ENCODE peak calls at places on chromosomes 4 and X, in four cellular contexts. One of them, this sample, is unnamed.

GRCh38 chr4:125985856-125986255 is 671.1 kb downstream of the FAT4 start:
- DNase-seq in K562: no peak
- DNase-seq in GM12878: peak; percentile 23
- DNase-seq in H1: peak; percentile 88
- DNase-seq in this sample: no peak

GRCh38 chrX:6095469-6095868 is 133.2 kb downstream of the NLGN4X start:
- DNase-seq in K562: no peak
- DNase-seq in H1: no peak
- DNase-seq in GM12878: no peak
- DNase-seq in this sample: no peak

GRCh38 chr4:78022517-78022916 is 34.6 kb upstream of the FRAS1 start:
- DNase-seq in K562: no peak
- DNase-seq in GM12878: no peak
- DNase-seq in H1: no peak
- DNase-seq in this sample: no peak

GRCh38 chrX:49919617-49920016 is 2.8 kb upstream of the CLCN5 start:
- DNase-seq in H1: no peak
- DNase-seq in K562: peak; percentile 57
- DNase-seq in GM12878: no peak
- DNase-seq in this sample: no peak

GRCh38 chr4:123616970-123617392 is 220.4 kb downstream of the SPRY1 start:
- DNase-seq in GM12878: no peak
- DNase-seq in K562: no peak
- DNase-seq in H1: no peak
- DNase-seq in this sample: no peak

GRCh38 chrX:84144281-84144680 is 43.7 kb downstream of the RPS6KA6 start:
- DNase-seq in GM12878: no peak
- DNase-seq in H1: no peak
- DNase-seq in K562: no peak
- DNase-seq in this sample: no peak

GRCh38 chrX:123753656-123754350 is 21.0 kb upstream of the THOC2 start:
- DNase-seq in K562: no peak
- DNase-seq in H1: no peak
- DNase-seq in GM12878: no peak
- DNase-seq in this sample: no peak

GRCh38 chr4:30912098-30912719 is 192.0 kb downstream of the PCDH7 start:
- DNase-seq in H1: no peak
- DNase-seq in GM12878: no peak
- DNase-seq in K562: no peak
- DNase-seq in this sample: no peak

GRCh38 chrX:108022491-108023089 is 22.3 kb upstream of the VSIG1 start:
- DNase-seq in H1: no peak
- DNase-seq in K562: no peak
- DNase-seq in GM12878: no peak
- DNase-seq in this sample: no peak

GRCh38 chrX:148530464-148531077 is 30.2 kb downstream of the AFF2 start:
- DNase-seq in K562: peak; percentile 5
- DNase-seq in GM12878: no peak
- DNase-seq in H1: no peak
- DNase-seq in this sample: no peak

GRCh38 chr4:165398570-165398969 is 19.8 kb downstream of the CPE start:
- DNase-seq in GM12878: no peak
- DNase-seq in K562: peak; percentile 20
- DNase-seq in H1: no peak
- DNase-seq in this sample: peak; percentile 50

GRCh38 chrX:1455948-1456280 is 3.2 kb upstream of the ASMTL start:
- DNase-seq in H1: no peak
- DNase-seq in GM12878: no peak
- DNase-seq in K562: no peak
- DNase-seq in this sample: no peak

GRCh38 chrX:19860571-19860970 is 26.8 kb downstream of the SH3KBP1 start:
- DNase-seq in GM12878: no peak
- DNase-seq in H1: no peak
- DNase-seq in K562: no peak
- DNase-seq in this sample: no peak

GRCh38 chr4:68864438-68865177 is 48.8 kb downstream of the UGT2B10 start:
- DNase-seq in GM12878: no peak
- DNase-seq in H1: no peak
- DNase-seq in K562: peak; percentile 51
- DNase-seq in this sample: no peak

GRCh38 chr4:8766610-8767009 is 105.0 kb downstream of the HMX1 start:
- DNase-seq in H1: no peak
- DNase-seq in GM12878: no peak
- DNase-seq in K562: no peak
- DNase-seq in this sample: no peak

GRCh38 chr4:73446336-73446938 is 10.4 kb downstream of the AFP start:
- DNase-seq in H1: no peak
- DNase-seq in GM12878: no peak
- DNase-seq in K562: peak; percentile 41
- DNase-seq in this sample: peak; percentile 48

GRCh38 chr4:168411318-168412150 is 68.8 kb downstream of the DDX60L start:
- DNase-seq in H1: no peak
- DNase-seq in GM12878: no peak
- DNase-seq in K562: no peak
- DNase-seq in this sample: no peak

GRCh38 chrX:126165721-126166401 is at the start of gene DCAF12L2:
- DNase-seq in K562: no peak
- DNase-seq in H1: no peak
- DNase-seq in GM12878: no peak
- DNase-seq in this sample: no peak

GRCh38 chr4:10182446-10183424 is 66.1 kb upstream of the WDR1 start:
- DNase-seq in H1: no peak
- DNase-seq in GM12878: no peak
- DNase-seq in K562: no peak
- DNase-seq in this sample: no peak

GRCh38 chr4:10183462-10183861 is 66.9 kb upstream of the WDR1 start:
- DNase-seq in K562: no peak
- DNase-seq in H1: no peak
- DNase-seq in GM12878: no peak
- DNase-seq in this sample: no peak

GRCh38 chr4:10185518-10186227 is 69.1 kb upstream of the WDR1 start:
- DNase-seq in K562: peak; percentile 86
- DNase-seq in GM12878: no peak
- DNase-seq in H1: no peak
- DNase-seq in this sample: no peak

GRCh38 chr4:10184501-10184938 is 67.9 kb upstream of the WDR1 start:
- DNase-seq in H1: no peak
- DNase-seq in K562: no peak
- DNase-seq in GM12878: no peak
- DNase-seq in this sample: no peak

DNA sequence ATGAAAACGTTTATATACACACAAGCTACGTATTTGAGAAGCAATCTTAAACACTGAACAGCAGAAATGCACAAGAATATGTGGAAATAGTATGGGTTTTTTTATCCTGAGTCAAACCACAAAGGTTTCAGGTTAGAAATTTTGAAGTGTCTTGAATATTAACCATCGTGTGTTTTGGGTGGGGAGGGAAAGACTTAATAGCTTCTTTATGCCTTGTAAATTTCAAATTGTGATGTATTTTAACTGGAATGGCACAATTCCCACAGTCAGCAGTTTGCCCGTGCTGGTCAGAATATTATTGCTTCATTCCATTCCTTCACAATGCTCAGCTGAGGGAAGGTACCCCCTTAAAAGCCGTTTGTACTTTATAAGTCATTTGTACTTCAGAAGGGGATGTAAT is 67.5 kb upstream of the WDR1 start:
- DNase-seq in GM12878: no peak
- DNase-seq in K562: no peak
- DNase-seq in H1: no peak
- DNase-seq in this sample: no peak
- TF ChIP-seq EGR1 in GM12878: no peak
- TF ChIP-seq EGR1 in K562: no peak
- TF ChIP-seq EGR1 in H1: no peak
- TF ChIP-seq EGR1 in this sample: no peak

GRCh38 chrX:154717824-154718223 is 33.1 kb downstream of the GAB3 start:
- DNase-seq in GM12878: no peak
- DNase-seq in K562: peak; percentile 51
- DNase-seq in H1: no peak
- DNase-seq in this sample: no peak
- TF ChIP-seq EGR1 in GM12878: no peak
- TF ChIP-seq EGR1 in K562: no peak
- TF ChIP-seq EGR1 in H1: no peak
- TF ChIP-seq EGR1 in this sample: no peak

GRCh38 chr4:94420356-94420755 is 31.4 kb upstream of the PDLIM5 start:
- DNase-seq in K562: no peak
- DNase-seq in GM12878: no peak
- DNase-seq in H1: no peak
- DNase-seq in this sample: no peak

GRCh38 chr4:94416335-94416734 is 35.4 kb upstream of the PDLIM5 start:
- DNase-seq in GM12878: no peak
- DNase-seq in H1: no peak
- DNase-seq in K562: no peak
- DNase-seq in this sample: no peak

GRCh38 chr4:94419549-94419948 is 32.2 kb upstream of the PDLIM5 start:
- DNase-seq in GM12878: no peak
- DNase-seq in K562: no peak
- DNase-seq in H1: no peak
- DNase-seq in this sample: no peak

GRCh38 chr4:94416981-94417380 is 34.8 kb upstream of the PDLIM5 start:
- DNase-seq in K562: no peak
- DNase-seq in H1: no peak
- DNase-seq in GM12878: no peak
- DNase-seq in this sample: no peak

DNA sequence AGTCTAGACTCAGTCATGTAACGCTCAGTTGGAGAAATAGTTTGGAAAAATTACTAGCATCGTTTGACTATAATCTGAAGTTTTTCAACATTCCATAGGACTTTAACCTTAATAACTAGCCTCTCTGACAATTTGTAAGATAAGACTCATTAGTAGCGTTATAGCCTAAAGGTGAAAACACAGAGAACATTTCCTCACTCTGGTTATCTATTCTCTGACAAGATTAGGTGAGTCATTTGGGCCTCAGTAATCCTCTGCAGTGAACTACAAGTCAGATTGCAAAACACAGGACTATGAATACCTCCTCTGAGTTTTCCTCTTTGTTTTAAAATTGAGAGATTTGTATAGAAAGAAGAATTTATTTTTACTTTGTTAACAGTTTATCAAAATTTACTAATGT is 31.8 kb upstream of the PDLIM5 start:
- DNase-seq in H1: no peak
- DNase-seq in K562: no peak
- DNase-seq in GM12878: no peak
- DNase-seq in this sample: no peak
- TF ChIP-seq EGR1 in H1: no peak
- TF ChIP-seq EGR1 in K562: no peak
- TF ChIP-seq EGR1 in GM12878: no peak
- TF ChIP-seq EGR1 in this sample: no peak

GRCh38 chr4:151806511-151806927 is 45.7 kb upstream of the GATB start:
- DNase-seq in K562: no peak
- DNase-seq in GM12878: no peak
- DNase-seq in H1: no peak
- DNase-seq in this sample: no peak

GRCh38 chr4:151807220-151807619 is 46.4 kb upstream of the GATB start:
- DNase-seq in GM12878: no peak
- DNase-seq in H1: no peak
- DNase-seq in K562: no peak
- DNase-seq in this sample: no peak

GRCh38 chr4:151810476-151810875 is 49.7 kb upstream of the GATB start:
- DNase-seq in GM12878: no peak
- DNase-seq in K562: no peak
- DNase-seq in H1: no peak
- DNase-seq in this sample: no peak

GRCh38 chr4:151809716-151810115 is 48.9 kb upstream of the GATB start:
- DNase-seq in K562: no peak
- DNase-seq in H1: no peak
- DNase-seq in GM12878: no peak
- DNase-seq in this sample: no peak

GRCh38 chr4:151808120-151808529 is 47.3 kb upstream of the GATB start:
- DNase-seq in H1: no peak
- DNase-seq in GM12878: no peak
- DNase-seq in K562: no peak
- DNase-seq in this sample: peak; percentile 12
- TF ChIP-seq EGR1 in H1: no peak
- TF ChIP-seq EGR1 in GM12878: no peak
- TF ChIP-seq EGR1 in K562: no peak
- TF ChIP-seq EGR1 in this sample: no peak

DNA sequence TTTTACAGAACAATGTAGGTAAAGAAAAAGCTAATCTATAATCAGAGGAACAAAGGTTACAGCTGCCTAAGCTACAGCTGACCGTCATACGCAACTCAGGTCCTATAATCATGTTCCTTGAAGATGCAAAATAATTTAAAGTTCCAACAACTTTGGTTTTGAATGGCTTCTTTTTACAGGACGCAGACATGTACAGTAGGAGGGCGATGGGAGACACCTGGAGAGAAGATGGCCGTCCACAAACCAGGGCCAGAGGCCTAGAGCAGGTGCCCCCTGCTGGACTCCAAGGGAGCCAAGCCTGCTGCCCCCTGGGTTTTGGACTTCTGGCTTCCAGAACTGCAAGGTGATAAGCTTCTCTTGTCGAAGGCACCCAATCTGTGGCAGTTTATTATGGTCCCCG is 10.6 kb downstream of the HGFAC start:
- DNase-seq in K562: peak; percentile 71
- DNase-seq in H1: no peak
- DNase-seq in GM12878: no peak
- DNase-seq in this sample: peak; percentile 41
- TF ChIP-seq EGR1 in K562: no peak
- TF ChIP-seq EGR1 in H1: no peak
- TF ChIP-seq EGR1 in GM12878: no peak
- TF ChIP-seq EGR1 in this sample: no peak

GRCh38 chrX:4841216-4841745 is 1127.8 kb upstream of the PRKX start:
- DNase-seq in H1: no peak
- DNase-seq in GM12878: no peak
- DNase-seq in K562: no peak
- DNase-seq in this sample: no peak

GRCh38 chrX:4850312-4850711 is 1136.9 kb upstream of the PRKX start:
- DNase-seq in K562: no peak
- DNase-seq in GM12878: no peak
- DNase-seq in H1: no peak
- DNase-seq in this sample: no peak

DNA sequence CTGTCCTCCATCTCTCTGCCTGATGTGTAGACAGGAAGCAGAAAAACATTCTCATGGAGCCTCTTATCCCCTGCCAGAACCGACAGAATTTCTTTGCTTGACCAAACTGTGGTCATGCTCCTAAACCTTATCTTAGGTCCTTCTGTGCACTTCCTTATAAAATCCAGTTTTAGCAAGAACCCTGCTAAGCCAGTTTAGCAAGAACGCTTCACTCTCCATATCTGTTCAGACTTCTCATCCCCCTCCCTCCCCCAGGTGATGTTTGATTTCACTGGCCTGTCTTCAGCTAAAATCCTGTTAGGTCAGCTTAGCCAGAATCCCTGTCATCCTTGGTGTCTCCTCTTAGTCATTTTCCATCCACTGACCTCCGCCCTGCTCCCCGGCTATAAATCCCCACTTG is 1130.9 kb upstream of the PRKX start:
- DNase-seq in K562: no peak
- DNase-seq in GM12878: no peak
- DNase-seq in H1: no peak
- DNase-seq in this sample: no peak
- TF ChIP-seq EGR1 in K562: no peak
- TF ChIP-seq EGR1 in GM12878: no peak
- TF ChIP-seq EGR1 in H1: no peak
- TF ChIP-seq EGR1 in this sample: no peak